ENCODE peak calls at places on chromosome 7, in five cellular contexts. One of them, this sample, is unnamed.

GRCh38 chr7:94003446-94004023 is 620 bp downstream of the BET1 start:
- DNase-seq in GM04504: peak
- DNase-seq in mammary epithelial cell: peak
- DNase-seq in A673: peak
- DNase-seq in stromal cell of bone marrow: peak
- DNase-seq in this sample: no peak

GRCh38 chr7:78055579-78055978 is 257.0 kb downstream of the PHTF2 start:
- DNase-seq in GM04504: no peak
- DNase-seq in A673: no peak
- DNase-seq in mammary epithelial cell: no peak
- DNase-seq in stromal cell of bone marrow: no peak
- DNase-seq in this sample: no peak

GRCh38 chr7:1893451-1893850 is 223.4 kb downstream of the ELFN1 start:
- DNase-seq in mammary epithelial cell: no peak
- DNase-seq in GM04504: no peak
- DNase-seq in stromal cell of bone marrow: no peak
- DNase-seq in A673: no peak
- DNase-seq in this sample: no peak

GRCh38 chr7:49643321-49643720 is 130.1 kb upstream of the VWC2 start:
- DNase-seq in stromal cell of bone marrow: no peak
- DNase-seq in GM04504: no peak
- DNase-seq in mammary epithelial cell: no peak
- DNase-seq in A673: no peak
- DNase-seq in this sample: peak

GRCh38 chr7:154450434-154450833 is 398.2 kb downstream of the DPP6 start:
- DNase-seq in A673: no peak
- DNase-seq in mammary epithelial cell: no peak
- DNase-seq in GM04504: no peak
- DNase-seq in stromal cell of bone marrow: no peak
- DNase-seq in this sample: no peak

GRCh38 chr7:127253289-127254162 is 785 bp upstream of the GRM8 start:
- DNase-seq in A673: peak
- DNase-seq in stromal cell of bone marrow: no peak
- DNase-seq in GM04504: no peak
- DNase-seq in mammary epithelial cell: peak
- DNase-seq in this sample: peak

GRCh38 chr7:107958764-107959526 is 44.0 kb downstream of the LAMB1 start:
- DNase-seq in mammary epithelial cell: peak
- DNase-seq in GM04504: peak
- DNase-seq in stromal cell of bone marrow: peak
- DNase-seq in A673: peak
- DNase-seq in this sample: no peak

GRCh38 chr7:72546586-72546985 is 134.4 kb upstream of the CALN1 start:
- DNase-seq in stromal cell of bone marrow: no peak
- DNase-seq in GM04504: no peak
- DNase-seq in A673: no peak
- DNase-seq in mammary epithelial cell: no peak
- DNase-seq in this sample: peak

GRCh38 chr7:78081344-78081743 is 282.8 kb downstream of the PHTF2 start:
- DNase-seq in mammary epithelial cell: no peak
- DNase-seq in GM04504: no peak
- DNase-seq in A673: no peak
- DNase-seq in stromal cell of bone marrow: no peak
- DNase-seq in this sample: no peak

GRCh38 chr7:17269345-17270221 is 28.9 kb upstream of the AHR start:
- DNase-seq in GM04504: no peak
- DNase-seq in stromal cell of bone marrow: no peak
- DNase-seq in A673: no peak
- DNase-seq in mammary epithelial cell: no peak
- DNase-seq in this sample: no peak

GRCh38 chr7:80921130-80921529 is 2.3 kb upstream of the SEMA3C start:
- DNase-seq in A673: no peak
- DNase-seq in GM04504: no peak
- DNase-seq in mammary epithelial cell: no peak
- DNase-seq in stromal cell of bone marrow: no peak
- DNase-seq in this sample: no peak

GRCh38 chr7:2032030-2032875 is 200.5 kb downstream of the MAD1L1 start:
- DNase-seq in stromal cell of bone marrow: no peak
- DNase-seq in mammary epithelial cell: no peak
- DNase-seq in GM04504: no peak
- DNase-seq in A673: no peak
- DNase-seq in this sample: peak

GRCh38 chr7:131106681-131107342 is 220.9 kb upstream of the MKLN1 start:
- DNase-seq in stromal cell of bone marrow: no peak
- DNase-seq in A673: peak
- DNase-seq in GM04504: peak
- DNase-seq in mammary epithelial cell: no peak
- DNase-seq in this sample: no peak

GRCh38 chr7:143375298-143376034 is 5.7 kb upstream of the ZYX start:
- DNase-seq in GM04504: no peak
- DNase-seq in mammary epithelial cell: no peak
- DNase-seq in A673: no peak
- DNase-seq in stromal cell of bone marrow: no peak
- DNase-seq in this sample: no peak

GRCh38 chr7:51314726-51315125 is 1.9 kb downstream of the COBL start:
- DNase-seq in stromal cell of bone marrow: no peak
- DNase-seq in A673: no peak
- DNase-seq in mammary epithelial cell: no peak
- DNase-seq in GM04504: no peak
- DNase-seq in this sample: no peak

GRCh38 chr7:20323587-20323986 is 7.1 kb upstream of the ITGB8 start:
- DNase-seq in GM04504: no peak
- DNase-seq in A673: peak
- DNase-seq in mammary epithelial cell: no peak
- DNase-seq in stromal cell of bone marrow: no peak
- DNase-seq in this sample: no peak

GRCh38 chr7:98251251-98251843 is 685 bp downstream of the TECPR1 start:
- DNase-seq in GM04504: no peak
- DNase-seq in mammary epithelial cell: no peak
- DNase-seq in stromal cell of bone marrow: no peak
- DNase-seq in A673: no peak
- DNase-seq in this sample: no peak

GRCh38 chr7:44767134-44767911 is 18.7 kb downstream of the ZMIZ2 start:
- DNase-seq in GM04504: no peak
- DNase-seq in A673: no peak
- DNase-seq in stromal cell of bone marrow: no peak
- DNase-seq in mammary epithelial cell: no peak
- DNase-seq in this sample: no peak

GRCh38 chr7:24827589-24827988 is 70.3 kb upstream of the GSDME start:
- DNase-seq in stromal cell of bone marrow: no peak
- DNase-seq in GM04504: peak
- DNase-seq in A673: no peak
- DNase-seq in mammary epithelial cell: peak
- DNase-seq in this sample: no peak

GRCh38 chr7:54841772-54842707 is 83.0 kb upstream of the SEC61G start:
- DNase-seq in stromal cell of bone marrow: peak
- DNase-seq in GM04504: peak
- DNase-seq in mammary epithelial cell: no peak
- DNase-seq in A673: no peak
- DNase-seq in this sample: peak

GRCh38 chr7:138089080-138089901 is 13.0 kb downstream of the AKR1D1 start:
- DNase-seq in mammary epithelial cell: peak
- DNase-seq in A673: no peak
- DNase-seq in GM04504: no peak
- DNase-seq in stromal cell of bone marrow: peak
- DNase-seq in this sample: no peak

GRCh38 chr7:24899905-24900304 is 80.1 kb downstream of the OSBPL3 start:
- DNase-seq in mammary epithelial cell: no peak
- DNase-seq in A673: no peak
- DNase-seq in GM04504: no peak
- DNase-seq in stromal cell of bone marrow: no peak
- DNase-seq in this sample: no peak

GRCh38 chr7:28793383-28793782 is 164.7 kb downstream of the TRIL start:
- DNase-seq in stromal cell of bone marrow: no peak
- DNase-seq in mammary epithelial cell: no peak
- DNase-seq in GM04504: no peak
- DNase-seq in A673: no peak
- DNase-seq in this sample: peak

GRCh38 chr7:82506702-82507101 is 63.1 kb upstream of the CACNA2D1 start:
- DNase-seq in stromal cell of bone marrow: peak
- DNase-seq in mammary epithelial cell: peak
- DNase-seq in A673: no peak
- DNase-seq in GM04504: no peak
- DNase-seq in this sample: peak

GRCh38 chr7:11753441-11753840 is 78.6 kb downstream of the THSD7A start:
- DNase-seq in stromal cell of bone marrow: no peak
- DNase-seq in GM04504: no peak
- DNase-seq in mammary epithelial cell: no peak
- DNase-seq in A673: no peak
- DNase-seq in this sample: no peak

GRCh38 chr7:1886361-1887064 is 216.4 kb downstream of the ELFN1 start:
- DNase-seq in mammary epithelial cell: peak
- DNase-seq in GM04504: no peak
- DNase-seq in stromal cell of bone marrow: no peak
- DNase-seq in A673: no peak
- DNase-seq in this sample: no peak